ENCODE peak calls at places on chromosomes 4 and X, in four cellular contexts. P is K562, X is SK-N-SH, V is WTC11. R is an unnamed sample.

GRCh38 chr4:26069218-26069617 is 155.2 kb downstream of the SMIM20 start:
- DNase-seq in P (peak; percentile 43), X (peak; percentile 62), V (no peak), R (no peak)

GRCh38 chr4:150078996-150079581 is 844 bp downstream of the DCLK2 start:
- DNase-seq in P (no peak), X (peak; percentile 77), V (peak; percentile 50), R (no peak)

GRCh38 chrX:68506649-68507048 is 7.8 kb downstream of the YIPF6 start:
- DNase-seq in P (no peak), X (no peak), V (no peak), R (no peak)

GRCh38 chrX:100659431-100660137 is 15.6 kb downstream of the SRPX2 start:
- DNase-seq in P (no peak), X (no peak), V (no peak), R (no peak)

GRCh38 chr4:56414135-56414675 is 21.2 kb downstream of the PPAT start:
- DNase-seq in P (no peak), X (no peak), V (no peak), R (no peak)

GRCh38 chr4:107319386-107319785 is 283.3 kb upstream of the DKK2 start:
- DNase-seq in P (no peak), X (no peak), V (no peak), R (no peak)

GRCh38 chr4:1463088-1463926 is 57.1 kb upstream of the NKX1-1 start:
- DNase-seq in P (no peak), X (peak; percentile 33), V (no peak), R (no peak)

GRCh38 chrX:152897216-152898144 is at the start of gene ZNF185:
- DNase-seq in P (peak; percentile 43), X (peak; percentile 70), V (peak; percentile 88), R (no peak)

GRCh38 chrX:103498786-103499185 is 20.5 kb downstream of the RAB40A start:
- DNase-seq in P (no peak), X (no peak), V (no peak), R (no peak)

GRCh38 chrX:42704454-42704853 is 73.5 kb downstream of the PPP1R2C start:
- DNase-seq in P (no peak), X (no peak), V (no peak), R (no peak)

GRCh38 chr4:1465173-1466033 is 59.2 kb upstream of the NKX1-1 start:
- DNase-seq in P (no peak), X (peak; percentile 19), V (no peak), R (no peak)

GRCh38 chr4:184756399-184756798 is 22.5 kb upstream of the CENPU start:
- DNase-seq in P (no peak), X (no peak), V (no peak), R (no peak)

GRCh38 chr4:165210566-165210965 is 3.2 kb downstream of the KLHL2 start:
- DNase-seq in P (no peak), X (no peak), V (no peak), R (no peak)

GRCh38 chr4:169351860-169352259 is 81.1 kb upstream of the SH3RF1 start:
- DNase-seq in P (no peak), X (no peak), V (no peak), R (no peak)

GRCh38 chr4:188041721-188042120 is 46.1 kb downstream of the ZFP42 start:
- DNase-seq in P (no peak), X (no peak), V (peak; percentile 20), R (no peak)

GRCh38 chr4:67638157-67638556 is 62.8 kb downstream of the UBA6 start:
- DNase-seq in P (no peak), X (no peak), V (no peak), R (no peak)

GRCh38 chrX:149829751-149830191 is 48.0 kb downstream of the MAGEA9 start:
- DNase-seq in P (no peak), X (no peak), V (no peak), R (peak; percentile 35)

GRCh38 chr4:140049924-140050681 is 103.9 kb downstream of the MAML3 start:
- DNase-seq in P (no peak), X (peak; percentile 61), V (peak; percentile 61), R (no peak)

GRCh38 chr4:4590496-4590895 is 48.6 kb upstream of the STX18 start:
- DNase-seq in P (no peak), X (no peak), V (no peak), R (no peak)

GRCh38 chr4:99879458-99879857 is 14.8 kb downstream of the LAMTOR3 start:
- DNase-seq in P (no peak), X (no peak), V (no peak), R (no peak)

GRCh38 chrX:70452143-70452733 is 7.6 kb downstream of the DLG3 start:
- DNase-seq in P (peak; percentile 51), X (peak; percentile 64), V (peak; percentile 69), R (no peak)

GRCh38 chrX:10051866-10052265 is 84.7 kb downstream of the CLDN34 start:
- DNase-seq in P (no peak), X (no peak), V (no peak), R (no peak)

GRCh38 chr4:98661356-98662054 is 3.1 kb upstream of the TSPAN5 start:
- DNase-seq in P (no peak), X (no peak), V (no peak), R (no peak)

GRCh38 chrX:31268359-31268758 is 196.5 kb upstream of the FTHL17 start:
- DNase-seq in P (no peak), X (no peak), V (no peak), R (no peak)

GRCh38 chr4:141921293-141921692 is 284.9 kb downstream of the IL15 start:
- DNase-seq in P (no peak), X (no peak), V (no peak), R (no peak)

GRCh38 chr4:158833602-158834001 is 64.8 kb downstream of the FNIP2 start:
- DNase-seq in P (no peak), X (no peak), V (no peak), R (no peak)

GRCh38 chrX:10579018-10579752 is 41.2 kb downstream of the MID1 start:
- DNase-seq in P (no peak), X (no peak), V (no peak), R (no peak)

DNA sequence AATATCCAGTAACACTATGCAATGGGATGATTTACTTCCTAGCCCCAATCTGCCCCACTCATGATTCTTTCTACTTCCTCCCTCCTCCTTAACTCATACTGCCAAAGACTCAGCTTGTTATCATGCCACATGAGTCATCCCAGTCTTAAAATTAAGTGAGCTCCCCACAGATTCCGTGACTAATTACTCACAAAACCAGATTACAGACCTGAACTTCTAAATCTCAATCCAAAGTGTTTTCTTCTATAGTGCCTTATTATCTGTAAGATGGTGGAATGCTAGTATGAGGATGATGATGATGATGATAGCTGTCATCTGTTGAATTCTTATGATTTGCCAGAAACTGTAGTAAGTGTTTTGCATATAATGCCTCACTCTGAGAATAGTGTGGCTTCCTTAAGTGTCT is 27.7 kb upstream of the GPC3 start:
- DNase-seq in P (no peak), X (no peak), V (no peak), R (no peak)
- TF ChIP-seq USF1 in P (no peak), X (no peak), V (no peak), R (no peak)

DNA sequence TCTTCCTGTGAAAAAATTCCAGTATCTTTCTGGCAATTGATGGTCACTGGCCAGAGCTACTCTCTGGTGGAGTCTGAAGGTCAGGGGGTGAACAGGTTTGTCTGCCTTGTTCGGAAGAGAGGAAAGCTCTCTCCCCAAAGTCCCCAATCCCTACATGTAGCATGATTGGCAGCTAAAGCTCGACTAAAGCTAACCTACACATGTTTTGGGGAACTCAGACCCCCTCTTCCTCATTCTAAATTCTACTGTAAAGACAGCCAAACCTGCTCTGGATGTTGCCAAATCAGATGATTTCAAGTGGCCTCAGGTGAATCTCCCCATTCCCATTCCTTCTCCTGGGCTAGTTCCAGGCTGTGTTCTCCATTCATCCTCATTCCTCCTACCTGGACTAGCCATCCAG is 84.1 kb downstream of the MSN start:
- DNase-seq in P (no peak), X (no peak), V (no peak), R (no peak)
- TF ChIP-seq USF1 in P (no peak), X (no peak), V (no peak), R (no peak)

DNA sequence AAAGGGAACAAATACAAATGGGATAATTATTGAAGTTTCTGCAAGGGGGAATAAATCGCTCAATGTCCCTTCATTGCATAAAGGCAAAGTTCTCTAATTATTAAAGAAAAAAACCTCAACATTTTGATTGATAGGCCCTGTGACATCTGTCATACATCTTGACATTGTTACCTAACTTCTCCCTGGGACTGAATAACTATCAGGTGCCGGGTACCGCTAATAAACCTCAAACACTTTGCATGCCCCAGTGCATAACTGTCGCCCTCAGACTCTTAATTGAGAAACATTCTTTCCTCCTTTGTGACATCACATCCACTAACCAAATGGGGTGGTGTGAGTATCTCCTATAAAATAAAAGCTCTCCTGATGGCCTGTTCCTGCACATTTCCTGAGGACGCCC is at the start of gene ADAM29:
- DNase-seq in P (no peak), X (no peak), V (no peak), R (no peak)
- TF ChIP-seq USF1 in P (no peak), X (no peak), V (no peak), R (no peak)

GRCh38 chr4:119136541-119136940 is 909 bp downstream of the MYOZ2 start:
- DNase-seq in P (no peak), X (no peak), V (no peak), R (no peak)

GRCh38 chr4:119139316-119139715 is 3.7 kb downstream of the MYOZ2 start:
- DNase-seq in P (no peak), X (no peak), V (no peak), R (no peak)

GRCh38 chr4:119132306-119132705 is 3.3 kb upstream of the MYOZ2 start:
- DNase-seq in P (no peak), X (no peak), V (no peak), R (no peak)

GRCh38 chr4:119138046-119138445 is 2.4 kb downstream of the MYOZ2 start:
- DNase-seq in P (no peak), X (no peak), V (no peak), R (no peak)

DNA sequence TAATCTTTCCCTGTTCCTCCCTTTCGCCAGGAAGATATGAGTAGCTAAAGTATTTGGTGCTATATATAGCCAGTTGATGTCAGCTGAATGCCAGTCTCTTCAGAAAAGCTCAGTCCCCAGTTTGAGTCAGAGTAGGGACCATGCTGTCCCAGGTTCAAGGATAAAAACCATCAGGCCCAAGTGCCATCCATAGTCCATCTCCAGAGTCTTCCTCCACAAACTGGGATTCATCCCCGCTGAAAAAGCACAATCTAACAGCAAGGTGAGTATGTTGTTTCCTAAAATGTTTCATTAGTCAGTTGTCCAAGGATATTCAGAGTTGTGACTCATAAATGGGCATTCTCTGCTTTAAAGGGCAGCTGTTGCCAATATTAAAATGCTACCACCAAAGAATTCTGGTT is at the start of gene MYOZ2:
- DNase-seq in P (no peak), X (no peak), V (no peak), R (no peak)
- TF ChIP-seq USF1 in P (no peak), X (no peak), V (no peak), R (no peak)

GRCh38 chrX:13266641-13267420 is 53.0 kb downstream of the ATXN3L start:
- DNase-seq in P (no peak), X (no peak), V (no peak), R (no peak)
- TF ChIP-seq USF1 in P (no peak), X (no peak), V (no peak), R (no peak)

GRCh38 chr4:145340071-145340695 is 141.5 kb upstream of the SMAD1 start:
- DNase-seq in P (no peak), X (no peak), V (peak; percentile 51), R (no peak)
- TF ChIP-seq USF1 in P (no peak), X (no peak), V (no peak), R (no peak)

GRCh38 chr4:156898373-156899117 is 73.1 kb downstream of the PDGFC start:
- DNase-seq in P (no peak), X (no peak), V (no peak), R (no peak)
- TF ChIP-seq USF1 in P (no peak), X (no peak), V (no peak), R (no peak)